ENCODE peak calls at places on chromosomes 13 and 19, in four cellular contexts. V, I, S and L are unnamed samples.

GRCh38 chr19:28596561-28597071 is 616.3 kb downstream of the UQCRFS1 start:
- DNase-seq in I (no peak), S (no peak), V (peak), L (no peak)

GRCh38 chr13:79227418-79227817 is 178.6 kb downstream of the RBM26 start:
- DNase-seq in S (no peak), I (no peak), V (no peak), L (no peak)

GRCh38 chr19:19551862-19552192 is 13.8 kb downstream of the CILP2 start:
- DNase-seq in I (no peak), S (no peak), V (no peak), L (no peak)

GRCh38 chr19:15299568-15300409 is 32.5 kb downstream of the BRD4 start:
- DNase-seq in V (no peak), S (no peak), I (no peak), L (no peak)

GRCh38 chr13:40922437-40923040 is 96.6 kb downstream of the ELF1 start:
- DNase-seq in I (no peak), V (no peak), S (no peak), L (no peak)

GRCh38 chr19:5480427-5480836 is 25.2 kb downstream of the ZNRF4 start:
- DNase-seq in I (no peak), V (no peak), S (no peak), L (peak)

GRCh38 chr19:7477758-7478157 is 11.1 kb downstream of the PEX11G start:
- DNase-seq in S (no peak), I (no peak), V (no peak), L (no peak)

GRCh38 chr19:58498316-58499020 is 13.3 kb downstream of the SLC27A5 start:
- DNase-seq in I (peak), V (no peak), S (no peak), L (no peak)

GRCh38 chr19:43574424-43575155 is 737 bp downstream of the XRCC1 start:
- DNase-seq in I (no peak), V (no peak), S (no peak), L (no peak)

GRCh38 chr19:48171584-48172170 is 1.2 kb downstream of the ZSWIM9 start:
- DNase-seq in S (no peak), V (no peak), I (peak), L (no peak)

GRCh38 chr13:110116072-110116487 is 190.9 kb downstream of the COL4A1 start:
- DNase-seq in S (no peak), V (no peak), I (peak), L (no peak)

GRCh38 chr13:98570929-98571372 is 6.0 kb downstream of the STK24 start:
- DNase-seq in V (no peak), I (no peak), S (no peak), L (no peak)

GRCh38 chr13:76955236-76955635 is 6.9 kb downstream of the ACOD1 start:
- DNase-seq in V (no peak), I (no peak), S (no peak), L (no peak)

GRCh38 chr19:4911786-4912672 is 2.7 kb downstream of the UHRF1 start:
- DNase-seq in S (peak), V (no peak), I (peak), L (peak)

GRCh38 chr19:36142496-36142895 is 2.6 kb downstream of the CAPNS1 start:
- DNase-seq in I (no peak), S (no peak), V (no peak), L (no peak)

GRCh38 chr19:35648017-35648961 is at the start of gene COX6B1:
- DNase-seq in S (peak), I (peak), V (peak), L (peak)

GRCh38 chr13:113155982-113156655 is 2.3 kb upstream of the PROZ start:
- DNase-seq in S (no peak), I (no peak), V (no peak), L (no peak)

GRCh38 chr13:40084934-40085333 is 429.5 kb downstream of the COG6 start:
- DNase-seq in S (no peak), I (no peak), V (no peak), L (no peak)

GRCh38 chr19:50649433-50650391 is at the start of gene C19orf81:
- DNase-seq in S (no peak), V (no peak), I (no peak), L (no peak)

GRCh38 chr13:33092422-33092987 is 76.3 kb downstream of the KL start:
- DNase-seq in V (no peak), I (no peak), S (no peak), L (no peak)

GRCh38 chr19:30691767-30692516 is 319.8 kb downstream of the ZNF536 start:
- DNase-seq in V (no peak), S (no peak), I (no peak), L (no peak)

GRCh38 chr13:94761407-94761806 is 49.1 kb upstream of the SOX21 start:
- DNase-seq in I (no peak), V (no peak), S (no peak), L (no peak)

GRCh38 chr13:91805605-91806004 is 407.2 kb downstream of the GPC5 start:
- DNase-seq in I (no peak), S (no peak), V (no peak), L (no peak)

GRCh38 chr13:24899601-24900000 is 135.6 kb downstream of the RNF17 start:
- DNase-seq in I (no peak), V (no peak), S (no peak), L (no peak)

GRCh38 chr13:79423801-79424642 is 18.0 kb upstream of the RBM26 start:
- DNase-seq in S (no peak), I (no peak), V (peak), L (peak)

GRCh38 chr19:40376286-40376862 is 13.6 kb downstream of the HIPK4 start:
- DNase-seq in V (no peak), I (no peak), S (no peak), L (no peak)

GRCh38 chr13:80132741-80133601 is 208.0 kb downstream of the SPRY2 start:
- DNase-seq in V (no peak), I (peak), S (no peak), L (no peak)

GRCh38 chr19:32460476-32460875 is 54.9 kb downstream of the DPY19L3 start:
- DNase-seq in V (no peak), S (no peak), I (no peak), L (no peak)

GRCh38 chr19:1003283-1003682 is 3.1 kb downstream of the GRIN3B start:
- DNase-seq in S (no peak), V (no peak), I (no peak), L (no peak)

GRCh38 chr13:41562083-41562482 is 104.7 kb downstream of the RGCC start:
- DNase-seq in V (no peak), I (peak), S (no peak), L (no peak)

GRCh38 chr13:75549262-75550158 is at the start of gene UCHL3:
- DNase-seq in V (peak), I (peak), S (peak), L (peak)

GRCh38 chr19:6033744-6034264 is 55.9 kb upstream of the RANBP3 start:
- DNase-seq in S (no peak), V (no peak), I (no peak), L (no peak)

GRCh38 chr13:37985281-37985680 is 115.7 kb upstream of the TRPC4 start:
- DNase-seq in V (no peak), S (no peak), I (no peak), L (no peak)

GRCh38 chr19:5931251-5931650 is 17.2 kb downstream of the CAPS start:
- DNase-seq in I (no peak), V (no peak), S (no peak), L (no peak)